ENCODE peak calls at places on chromosome 1, in four cellular contexts. H is H9, A is heart left ventricle, F is tibial nerve. Q is an unnamed sample.

GRCh38 chr1:110214454-110215404 is 4.6 kb downstream of the KCNC4 start:
- DNase-seq in H (no peak), A (no peak), F (no peak), Q (no peak)

GRCh38 chr1:164786980-164787833 is 228.2 kb downstream of the PBX1 start:
- DNase-seq in H (peak), A (peak), F (peak), Q (peak)

GRCh38 chr1:2042830-2043773 is 7.1 kb upstream of the PRKCZ start:
- DNase-seq in H (no peak), A (no peak), F (no peak), Q (peak)

GRCh38 chr1:3034162-3034561 is 12.9 kb downstream of the ACTRT2 start:
- DNase-seq in H (no peak), A (no peak), F (no peak), Q (no peak)

GRCh38 chr1:15485534-15486091 is 9.7 kb downstream of the CELA2B start:
- DNase-seq in H (no peak), A (no peak), F (no peak), Q (no peak)

GRCh38 chr1:6157528-6158174 is 22.5 kb downstream of the CHD5 start:
- DNase-seq in H (no peak), A (no peak), F (no peak), Q (no peak)

GRCh38 chr1:198232940-198233675 is 76.3 kb downstream of the NEK7 start:
- DNase-seq in H (no peak), A (no peak), F (no peak), Q (no peak)

GRCh38 chr1:163528710-163529348 is 207.1 kb downstream of the NUF2 start:
- DNase-seq in H (no peak), A (no peak), F (no peak), Q (peak)

GRCh38 chr1:67570473-67571143 is 114.4 kb upstream of the GADD45A start:
- DNase-seq in H (no peak), A (no peak), F (no peak), Q (no peak)

GRCh38 chr1:44327679-44328491 is 27.2 kb downstream of the ERI3 start:
- DNase-seq in H (peak), A (peak), F (peak), Q (no peak)

GRCh38 chr1:211928993-211929637 is 98.6 kb upstream of the LPGAT1 start:
- DNase-seq in H (no peak), A (no peak), F (no peak), Q (no peak)

GRCh38 chr1:160340146-160340545 is 2.9 kb downstream of the COPA start:
- DNase-seq in H (no peak), A (no peak), F (no peak), Q (no peak)

GRCh38 chr1:18015719-18016118 is 91.9 kb upstream of the IGSF21 start:
- DNase-seq in H (no peak), A (no peak), F (no peak), Q (no peak)

GRCh38 chr1:97423397-97423796 is 497.4 kb downstream of the DPYD start:
- DNase-seq in H (no peak), A (no peak), F (no peak), Q (no peak)

GRCh38 chr1:40848530-40849189 is 13.5 kb downstream of the CITED4 start:
- DNase-seq in H (peak), A (peak), F (peak), Q (peak)

GRCh38 chr1:85148524-85149250 is 52.1 kb downstream of the SYDE2 start:
- DNase-seq in H (no peak), A (no peak), F (no peak), Q (no peak)

GRCh38 chr1:162302246-162302645 is 74.4 kb downstream of the SPATA46 start:
- DNase-seq in H (no peak), A (no peak), F (no peak), Q (no peak)

GRCh38 chr1:43206721-43207228 is 34.6 kb downstream of the CFAP57 start:
- DNase-seq in H (peak), A (peak), F (no peak), Q (peak)

GRCh38 chr1:32393832-32394140 is 455 bp downstream of the BSDC1 start:
- DNase-seq in H (peak), A (peak), F (no peak), Q (no peak)

GRCh38 chr1:235612761-235613160 is 36.8 kb downstream of the GNG4 start:
- DNase-seq in H (no peak), A (no peak), F (no peak), Q (no peak)

GRCh38 chr1:192788184-192788583 is 20.7 kb upstream of the RGS2 start:
- DNase-seq in H (peak), A (peak), F (no peak), Q (peak)

GRCh38 chr1:156458181-156458503 is 42.4 kb downstream of the MEF2D start:
- DNase-seq in H (no peak), A (no peak), F (no peak), Q (no peak)

GRCh38 chr1:202498542-202498941 is 150.0 kb downstream of the PPP1R12B start:
- DNase-seq in H (no peak), A (no peak), F (no peak), Q (no peak)

GRCh38 chr1:151013518-151013917 is 5.3 kb downstream of the PRUNE1 start:
- DNase-seq in H (no peak), A (peak), F (no peak), Q (no peak)

GRCh38 chr1:28449904-28450303 is 55.9 kb upstream of the RCC1 start:
- DNase-seq in H (no peak), A (no peak), F (no peak), Q (no peak)

GRCh38 chr1:171506525-171507304 is 21.4 kb downstream of the PRRC2C start:
- DNase-seq in H (no peak), A (no peak), F (no peak), Q (no peak)

GRCh38 chr1:244730153-244730933 is 77.4 kb downstream of the DESI2 start:
- DNase-seq in H (peak), A (peak), F (no peak), Q (peak)

GRCh38 chr1:155080250-155081228 is 1.9 kb downstream of the EFNA3 start:
- DNase-seq in H (peak), A (no peak), F (no peak), Q (peak)

DNA sequence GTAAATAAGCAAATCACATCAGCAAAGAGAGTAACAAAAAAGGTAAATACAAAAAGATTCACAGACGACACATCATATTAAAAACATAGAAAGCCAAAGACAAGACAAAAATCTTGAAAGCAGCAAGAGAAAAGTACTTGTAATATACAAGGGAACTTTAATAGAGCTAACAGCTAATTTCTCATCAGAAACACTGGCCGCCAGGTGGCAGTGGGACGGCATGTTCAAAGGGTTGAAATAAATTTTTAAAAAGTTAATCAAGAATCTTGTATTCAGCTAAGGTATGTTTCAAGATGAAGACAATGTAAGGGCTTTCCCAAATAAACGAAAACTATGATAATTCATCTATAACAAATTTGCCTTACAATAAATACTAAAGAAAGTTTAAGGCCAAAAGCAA is 358.1 kb downstream of the LRRIQ3 start:
- DNase-seq in H (no peak), A (no peak), F (no peak), Q (peak)
- TF ChIP-seq CTCF in H (peak), A (peak), F (no peak), Q (peak)

GRCh38 chr1:147225193-147225730 is at the start of gene FMO5:
- DNase-seq in H (peak), A (peak), F (peak), Q (peak)
- TF ChIP-seq CTCF in H (no peak), A (no peak), F (peak), Q (no peak)

DNA sequence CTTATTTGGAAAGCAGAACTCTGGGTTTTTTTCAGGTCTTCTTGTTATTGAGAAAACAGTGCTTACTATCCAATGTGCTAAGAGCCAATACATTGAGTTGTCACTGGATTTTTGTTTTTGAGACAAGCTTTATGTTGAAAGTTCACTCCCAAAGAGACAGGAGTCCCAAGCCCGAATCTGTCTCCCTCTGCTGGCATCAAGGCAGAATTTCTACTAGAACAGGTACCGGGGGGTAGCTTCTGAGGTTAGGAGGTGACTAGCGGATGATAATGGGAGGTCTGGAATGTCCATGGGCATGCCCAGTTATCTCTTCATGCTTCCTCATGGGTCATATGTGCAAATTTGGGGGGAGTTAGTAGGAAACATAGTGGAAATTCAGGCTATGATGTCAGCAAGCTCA is 25.1 kb downstream of the ZNF124 start:
- DNase-seq in H (no peak), A (no peak), F (no peak), Q (no peak)
- TF ChIP-seq CTCF in H (peak), A (peak), F (no peak), Q (peak)

GRCh38 chr1:10980094-10980577 is 32.3 kb upstream of the TARDBP start:
- DNase-seq in H (peak), A (peak), F (peak), Q (peak)
- TF ChIP-seq CTCF in H (peak), A (peak), F (peak), Q (no peak)

GRCh38 chr1:89276690-89277089 is 4.0 kb upstream of the GBP5 start:
- DNase-seq in H (no peak), A (no peak), F (no peak), Q (no peak)
- TF ChIP-seq CTCF in H (no peak), A (no peak), F (no peak), Q (no peak)

DNA sequence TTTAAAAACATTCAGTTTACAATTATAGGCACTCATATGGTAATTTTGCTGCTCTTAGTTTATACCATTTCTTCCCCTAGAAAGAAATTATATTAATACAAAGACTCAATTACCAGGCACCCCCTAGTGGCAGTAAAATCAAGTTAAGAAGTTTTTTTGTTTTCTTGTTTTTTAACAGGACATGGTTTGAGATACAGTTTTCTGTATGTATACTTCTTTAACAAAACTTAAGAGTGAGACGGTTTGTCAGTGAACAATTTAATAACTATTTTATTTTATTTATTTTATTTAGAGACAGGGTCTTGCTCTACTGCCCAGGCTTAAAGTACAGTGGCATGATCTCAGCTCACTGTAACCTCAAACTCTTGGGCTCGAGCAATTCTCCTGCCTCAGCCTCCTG is 224.6 kb downstream of the FAF1 start:
- DNase-seq in H (no peak), A (no peak), F (no peak), Q (no peak)
- TF ChIP-seq CTCF in H (peak), A (peak), F (peak), Q (peak)

Q was measured in endothelial cell.